ENCODE peak calls at places on chromosomes 6 and 20, in six cellular contexts. A is amniotic stem cell, Y is naive B cell, L is astrocyte of the spinal cord, F is HL-60, T is GF-D8. P is an unnamed sample.

GRCh38 chr6:35164868-35165267 is 23.7 kb upstream of the TCP11 start:
- DNase-seq in L (no peak), F (no peak), A (no peak), Y (no peak), T (no peak), P (no peak)

GRCh38 chr20:5827098-5827853 is 77.1 kb downstream of the SHLD1 start:
- DNase-seq in L (no peak), T (no peak), A (no peak), Y (no peak), F (no peak), P (no peak)

GRCh38 chr6:12060780-12061619 is 48.9 kb downstream of the HIVEP1 start:
- DNase-seq in F (peak; percentile 97), T (peak; percentile 92), A (no peak), Y (peak; percentile 78), L (peak; percentile 76), P (no peak)

GRCh38 chr6:150267686-150268561 is 100.9 kb upstream of the IYD start:
- DNase-seq in T (no peak), F (no peak), A (peak; percentile 82), L (peak; percentile 64), Y (no peak), P (no peak)

GRCh38 chr20:2751868-2752630 is 48.4 kb downstream of the CPXM1 start:
- DNase-seq in Y (peak; percentile 25), L (no peak), A (no peak), T (no peak), F (no peak), P (no peak)

GRCh38 chr20:4444404-4444803 is 277.3 kb upstream of the PRND start:
- DNase-seq in L (peak; percentile 76), Y (no peak), F (no peak), A (no peak), T (no peak), P (no peak)

GRCh38 chr6:35382015-35382414 is 39.7 kb downstream of the PPARD start:
- DNase-seq in Y (no peak), L (no peak), F (no peak), A (no peak), T (no peak), P (no peak)

GRCh38 chr6:139732451-139732850 is 358.0 kb upstream of the CITED2 start:
- DNase-seq in A (no peak), L (peak; percentile 68), T (no peak), F (no peak), Y (no peak), P (no peak)

GRCh38 chr6:110589865-110590513 is 113.6 kb upstream of the SLC22A16 start:
- DNase-seq in T (no peak), L (no peak), A (no peak), Y (peak; percentile 65), F (no peak), P (no peak)

GRCh38 chr6:42224222-42225042 is 6.8 kb upstream of the MRPS10 start:
- DNase-seq in A (peak; percentile 54), L (peak; percentile 91), F (no peak), T (no peak), Y (no peak), P (peak; percentile 76)

GRCh38 chr6:42251500-42251899 is 33.8 kb upstream of the MRPS10 start:
- DNase-seq in F (no peak), A (no peak), Y (no peak), T (no peak), L (peak; percentile 23), P (no peak)

GRCh38 chr6:73929421-73929820 is 233.4 kb downstream of the CD109 start:
- DNase-seq in Y (no peak), T (no peak), A (no peak), F (no peak), L (no peak), P (no peak)

GRCh38 chr6:46876126-46876525 is 45.6 kb downstream of the ADGRF5 start:
- DNase-seq in L (peak; percentile 80), F (no peak), T (no peak), A (no peak), Y (no peak), P (no peak)

P was measured in SW 1271.